ENCODE peak calls at places on chromosomes 3 and 15, in nine cellular contexts. Q, H, Y, K, C, E, F, B and T are unnamed samples.

GRCh38 chr3:101381809-101382208 is 61.4 kb upstream of the IMPG2 start:
- DNase-seq in Q (peak), H (no peak), Y (no peak), K (peak), C (no peak), E (no peak), F (peak), B (peak), T (no peak)

GRCh38 chr3:127959873-127960272 is 44.8 kb downstream of the KBTBD12 start:
- DNase-seq in Q (no peak), H (no peak), Y (no peak), K (peak), C (peak), E (no peak), F (peak), B (peak), T (peak)

GRCh38 chr15:69272139-69272538 is 26.6 kb upstream of the PAQR5 start:
- DNase-seq in Q (no peak), H (no peak), Y (no peak), K (no peak), C (no peak), E (no peak), F (no peak), B (no peak), T (no peak)

GRCh38 chr3:45087155-45087554 is 59.0 kb downstream of the CDCP1 start:
- DNase-seq in Q (no peak), H (no peak), Y (no peak), K (no peak), C (no peak), E (no peak), F (no peak), B (no peak), T (no peak)

GRCh38 chr3:172449468-172450149 is 1.4 kb upstream of the GHSR start:
- DNase-seq in Q (no peak), H (no peak), Y (no peak), K (no peak), C (no peak), E (no peak), F (no peak), B (peak), T (no peak)

GRCh38 chr3:147613710-147614109 is 204.5 kb downstream of the ZIC1 start:
- DNase-seq in Q (no peak), H (no peak), Y (no peak), K (peak), C (peak), E (no peak), F (no peak), B (no peak), T (no peak)

GRCh38 chr15:59410448-59410896 is 27.5 kb upstream of the FAM81A start:
- DNase-seq in Q (peak), H (no peak), Y (no peak), K (peak), C (no peak), E (no peak), F (no peak), B (peak), T (no peak)

GRCh38 chr3:100882571-100882981 is 110.6 kb downstream of the ABI3BP start:
- DNase-seq in Q (no peak), H (no peak), Y (no peak), K (no peak), C (no peak), E (no peak), F (no peak), B (no peak), T (no peak)